ENCODE peak calls at places on chromosomes 3 and 15, in nine cellular contexts. One of them, this sample, is unnamed.

GRCh38 chr3:197356275-197356674 is 57.9 kb upstream of the DLG1 start:
- DNase-seq in anterior cingulate cortex: no peak
- DNase-seq in A172: no peak
- DNase-seq in nephron progenitor cell: no peak
- DNase-seq in stimulated activated CD4-positive, alpha-beta T cell treated with anti-CD3 and anti-CD28 coated beads, Interleukin-2, amount 100 ng/mL, for 24 hours: no peak
- DNase-seq in GM23338: no peak
- DNase-seq in small intestine: peak
- DNase-seq in A549: no peak
- DNase-seq in posterior cingulate gyrus: peak
- DNase-seq in this sample: no peak

GRCh38 chr15:25691544-25692430 is 171.3 kb downstream of the ATP10A start:
- DNase-seq in GM23338: peak
- DNase-seq in nephron progenitor cell: no peak
- DNase-seq in A549: no peak
- DNase-seq in posterior cingulate gyrus: peak
- DNase-seq in stimulated activated CD4-positive, alpha-beta T cell treated with anti-CD3 and anti-CD28 coated beads, Interleukin-2, amount 100 ng/mL, for 24 hours: no peak
- DNase-seq in A172: no peak
- DNase-seq in small intestine: no peak
- DNase-seq in anterior cingulate cortex: no peak
- DNase-seq in this sample: no peak

GRCh38 chr15:69193948-69194827 is 33.8 kb downstream of the GLCE start:
- DNase-seq in stimulated activated CD4-positive, alpha-beta T cell treated with anti-CD3 and anti-CD28 coated beads, Interleukin-2, amount 100 ng/mL, for 24 hours: no peak
- DNase-seq in A172: no peak
- DNase-seq in small intestine: no peak
- DNase-seq in GM23338: no peak
- DNase-seq in A549: no peak
- DNase-seq in anterior cingulate cortex: no peak
- DNase-seq in posterior cingulate gyrus: no peak
- DNase-seq in nephron progenitor cell: no peak
- DNase-seq in this sample: no peak

GRCh38 chr15:62068071-62068786 is 1.5 kb downstream of the C2CD4A start:
- DNase-seq in small intestine: peak
- DNase-seq in A549: peak
- DNase-seq in stimulated activated CD4-positive, alpha-beta T cell treated with anti-CD3 and anti-CD28 coated beads, Interleukin-2, amount 100 ng/mL, for 24 hours: peak
- DNase-seq in anterior cingulate cortex: no peak
- DNase-seq in nephron progenitor cell: peak
- DNase-seq in A172: peak
- DNase-seq in posterior cingulate gyrus: peak
- DNase-seq in GM23338: peak
- DNase-seq in this sample: no peak

GRCh38 chr3:138775254-138775595 is 59.5 kb downstream of the PIK3CB start:
- DNase-seq in nephron progenitor cell: no peak
- DNase-seq in A172: no peak
- DNase-seq in small intestine: no peak
- DNase-seq in anterior cingulate cortex: no peak
- DNase-seq in posterior cingulate gyrus: no peak
- DNase-seq in A549: no peak
- DNase-seq in stimulated activated CD4-positive, alpha-beta T cell treated with anti-CD3 and anti-CD28 coated beads, Interleukin-2, amount 100 ng/mL, for 24 hours: no peak
- DNase-seq in GM23338: no peak
- DNase-seq in this sample: no peak

GRCh38 chr3:158492685-158493084 is 78.3 kb upstream of the MLF1 start:
- DNase-seq in anterior cingulate cortex: no peak
- DNase-seq in stimulated activated CD4-positive, alpha-beta T cell treated with anti-CD3 and anti-CD28 coated beads, Interleukin-2, amount 100 ng/mL, for 24 hours: no peak
- DNase-seq in GM23338: no peak
- DNase-seq in small intestine: no peak
- DNase-seq in A172: no peak
- DNase-seq in A549: no peak
- DNase-seq in posterior cingulate gyrus: peak
- DNase-seq in nephron progenitor cell: no peak
- DNase-seq in this sample: no peak

GRCh38 chr15:25176616-25176923 is 221.8 kb downstream of the SNRPN start:
- DNase-seq in posterior cingulate gyrus: no peak
- DNase-seq in GM23338: no peak
- DNase-seq in small intestine: no peak
- DNase-seq in A549: no peak
- DNase-seq in nephron progenitor cell: no peak
- DNase-seq in A172: no peak
- DNase-seq in stimulated activated CD4-positive, alpha-beta T cell treated with anti-CD3 and anti-CD28 coated beads, Interleukin-2, amount 100 ng/mL, for 24 hours: no peak
- DNase-seq in anterior cingulate cortex: no peak
- DNase-seq in this sample: no peak

GRCh38 chr3:150805380-150805779 is 42.4 kb upstream of the SIAH2 start:
- DNase-seq in A549: no peak
- DNase-seq in GM23338: no peak
- DNase-seq in stimulated activated CD4-positive, alpha-beta T cell treated with anti-CD3 and anti-CD28 coated beads, Interleukin-2, amount 100 ng/mL, for 24 hours: no peak
- DNase-seq in A172: no peak
- DNase-seq in anterior cingulate cortex: no peak
- DNase-seq in posterior cingulate gyrus: no peak
- DNase-seq in small intestine: no peak
- DNase-seq in nephron progenitor cell: no peak
- DNase-seq in this sample: no peak

GRCh38 chr3:187101184-187102072 is 37.9 kb downstream of the RPL39L start:
- DNase-seq in nephron progenitor cell: no peak
- DNase-seq in posterior cingulate gyrus: peak
- DNase-seq in GM23338: no peak
- DNase-seq in A549: peak
- DNase-seq in stimulated activated CD4-positive, alpha-beta T cell treated with anti-CD3 and anti-CD28 coated beads, Interleukin-2, amount 100 ng/mL, for 24 hours: peak
- DNase-seq in anterior cingulate cortex: no peak
- DNase-seq in small intestine: peak
- DNase-seq in A172: peak
- DNase-seq in this sample: no peak

GRCh38 chr3:124707667-124708066 is 22.6 kb upstream of the UMPS start:
- DNase-seq in anterior cingulate cortex: no peak
- DNase-seq in GM23338: peak
- DNase-seq in nephron progenitor cell: no peak
- DNase-seq in A172: peak
- DNase-seq in A549: no peak
- DNase-seq in posterior cingulate gyrus: no peak
- DNase-seq in small intestine: no peak
- DNase-seq in stimulated activated CD4-positive, alpha-beta T cell treated with anti-CD3 and anti-CD28 coated beads, Interleukin-2, amount 100 ng/mL, for 24 hours: no peak
- DNase-seq in this sample: no peak

GRCh38 chr3:113441051-113441770 is at the start of gene CFAP44:
- DNase-seq in nephron progenitor cell: peak
- DNase-seq in small intestine: peak
- DNase-seq in GM23338: peak
- DNase-seq in anterior cingulate cortex: peak
- DNase-seq in A549: no peak
- DNase-seq in posterior cingulate gyrus: peak
- DNase-seq in A172: no peak
- DNase-seq in stimulated activated CD4-positive, alpha-beta T cell treated with anti-CD3 and anti-CD28 coated beads, Interleukin-2, amount 100 ng/mL, for 24 hours: peak
- DNase-seq in this sample: peak

GRCh38 chr3:12663311-12663935 is 494 bp downstream of the RAF1 start:
- DNase-seq in nephron progenitor cell: no peak
- DNase-seq in GM23338: peak
- DNase-seq in anterior cingulate cortex: peak
- DNase-seq in small intestine: peak
- DNase-seq in A549: peak
- DNase-seq in A172: peak
- DNase-seq in stimulated activated CD4-positive, alpha-beta T cell treated with anti-CD3 and anti-CD28 coated beads, Interleukin-2, amount 100 ng/mL, for 24 hours: peak
- DNase-seq in posterior cingulate gyrus: peak
- DNase-seq in this sample: peak

GRCh38 chr3:59680916-59681315 is 631.1 kb upstream of the CFAP20DC start:
- DNase-seq in anterior cingulate cortex: no peak
- DNase-seq in posterior cingulate gyrus: no peak
- DNase-seq in A549: no peak
- DNase-seq in stimulated activated CD4-positive, alpha-beta T cell treated with anti-CD3 and anti-CD28 coated beads, Interleukin-2, amount 100 ng/mL, for 24 hours: no peak
- DNase-seq in small intestine: no peak
- DNase-seq in A172: no peak
- DNase-seq in GM23338: no peak
- DNase-seq in nephron progenitor cell: no peak
- DNase-seq in this sample: no peak

GRCh38 chr3:12681586-12682371 is 17.9 kb upstream of the RAF1 start:
- DNase-seq in anterior cingulate cortex: no peak
- DNase-seq in A549: peak
- DNase-seq in nephron progenitor cell: no peak
- DNase-seq in small intestine: no peak
- DNase-seq in GM23338: no peak
- DNase-seq in stimulated activated CD4-positive, alpha-beta T cell treated with anti-CD3 and anti-CD28 coated beads, Interleukin-2, amount 100 ng/mL, for 24 hours: no peak
- DNase-seq in A172: peak
- DNase-seq in posterior cingulate gyrus: no peak
- DNase-seq in this sample: no peak

This sample was measured in C1 segment of cervical spinal cord.